ENCODE peak calls at places on chromosome 19, in nine cellular contexts. E, H, A, F, C, K, I, J and T are unnamed samples.

GRCh38 chr19:6020166-6020967 is 42.4 kb upstream of the RANBP3 start:
- DNase-seq in E (no peak), H (no peak), A (no peak), F (no peak), C (no peak), K (no peak), I (no peak), J (no peak), T (peak)

GRCh38 chr19:7862413-7862951 is 11.7 kb downstream of the PRR36 start:
- DNase-seq in E (no peak), H (peak), A (peak), F (no peak), C (peak), K (peak), I (peak), J (no peak), T (peak)

GRCh38 chr19:3243851-3244700 is 19.6 kb downstream of the CELF5 start:
- DNase-seq in E (no peak), H (peak), A (peak), F (peak), C (peak), K (peak), I (peak), J (peak), T (no peak)

GRCh38 chr19:50686310-50687032 is 33.1 kb downstream of the SHANK1 start:
- DNase-seq in E (no peak), H (no peak), A (no peak), F (no peak), C (no peak), K (no peak), I (no peak), J (no peak), T (no peak)

GRCh38 chr19:18432275-18433038 is 5.5 kb downstream of the ISYNA1 start:
- DNase-seq in E (no peak), H (no peak), A (no peak), F (no peak), C (no peak), K (no peak), I (no peak), J (no peak), T (no peak)

GRCh38 chr19:54189020-54189667 is at the start of gene MBOAT7:
- DNase-seq in E (no peak), H (no peak), A (no peak), F (no peak), C (no peak), K (no peak), I (no peak), J (no peak), T (no peak)

GRCh38 chr19:31112158-31112557 is 237.1 kb downstream of the TSHZ3 start:
- DNase-seq in E (no peak), H (no peak), A (no peak), F (no peak), C (no peak), K (no peak), I (no peak), J (no peak), T (no peak)

GRCh38 chr19:4393947-4394590 is 6.3 kb downstream of the SH3GL1 start:
- DNase-seq in E (no peak), H (no peak), A (peak), F (no peak), C (no peak), K (no peak), I (no peak), J (no peak), T (no peak)

GRCh38 chr19:39676004-39676403 is 20.3 kb downstream of the LGALS16 start:
- DNase-seq in E (no peak), H (no peak), A (no peak), F (no peak), C (no peak), K (no peak), I (no peak), J (no peak), T (no peak)

GRCh38 chr19:6060600-6061391 is 49.5 kb downstream of the RFX2 start:
- DNase-seq in E (no peak), H (no peak), A (peak), F (peak), C (peak), K (no peak), I (no peak), J (peak), T (no peak)

GRCh38 chr19:1768248-1768647 is 14.9 kb downstream of the ONECUT3 start:
- DNase-seq in E (no peak), H (peak), A (peak), F (no peak), C (no peak), K (no peak), I (no peak), J (no peak), T (peak)

GRCh38 chr19:50706387-50706786 is 13.2 kb downstream of the SHANK1 start:
- DNase-seq in E (no peak), H (no peak), A (no peak), F (no peak), C (no peak), K (no peak), I (no peak), J (no peak), T (no peak)

GRCh38 chr19:30785728-30786127 is 413.5 kb downstream of the ZNF536 start:
- DNase-seq in E (peak), H (peak), A (peak), F (no peak), C (no peak), K (no peak), I (no peak), J (no peak), T (no peak)

GRCh38 chr19:58089846-58090245 is 8.2 kb downstream of the ZSCAN18 start:
- DNase-seq in E (no peak), H (no peak), A (no peak), F (no peak), C (no peak), K (no peak), I (no peak), J (no peak), T (no peak)

GRCh38 chr19:45362291-45362690 is 8.1 kb downstream of the ERCC2 start:
- DNase-seq in E (no peak), H (no peak), A (no peak), F (no peak), C (no peak), K (no peak), I (no peak), J (no peak), T (no peak)

GRCh38 chr19:49506575-49507105 is 5.8 kb upstream of the FCGRT start:
- DNase-seq in E (no peak), H (peak), A (peak), F (peak), C (peak), K (no peak), I (peak), J (peak), T (peak)

GRCh38 chr19:48608798-48609263 is 2.3 kb downstream of the SPACA4 start:
- DNase-seq in E (no peak), H (peak), A (peak), F (peak), C (no peak), K (no peak), I (peak), J (peak), T (peak)

GRCh38 chr19:3360494-3361383 is 5.6 kb upstream of the NFIC start:
- DNase-seq in E (peak), H (peak), A (peak), F (peak), C (peak), K (peak), I (peak), J (no peak), T (peak)

GRCh38 chr19:47631681-47632446 is 22.9 kb downstream of the BICRA start:
- DNase-seq in E (no peak), H (no peak), A (peak), F (no peak), C (no peak), K (no peak), I (no peak), J (no peak), T (no peak)

GRCh38 chr19:49590071-49590970 is 661 bp upstream of the PRR12 start:
- DNase-seq in E (peak), H (peak), A (peak), F (peak), C (peak), K (peak), I (peak), J (peak), T (peak)

GRCh38 chr19:38989066-38989605 is 13.6 kb upstream of the FBXO17 start:
- DNase-seq in E (no peak), H (peak), A (peak), F (no peak), C (no peak), K (no peak), I (no peak), J (peak), T (peak)

GRCh38 chr19:10747271-10747670 is 29.4 kb downstream of the DNM2 start:
- DNase-seq in E (peak), H (no peak), A (no peak), F (peak), C (no peak), K (no peak), I (no peak), J (no peak), T (peak)

GRCh38 chr19:33697766-33698165 is 76.0 kb downstream of the CHST8 start:
- DNase-seq in E (no peak), H (no peak), A (no peak), F (no peak), C (no peak), K (no peak), I (no peak), J (no peak), T (no peak)

GRCh38 chr19:1746401-1747284 is 6.7 kb upstream of the ONECUT3 start:
- DNase-seq in E (no peak), H (peak), A (peak), F (peak), C (no peak), K (no peak), I (no peak), J (peak), T (peak)

GRCh38 chr19:46609511-46610412 is 8.6 kb downstream of the CALM3 start:
- DNase-seq in E (no peak), H (no peak), A (no peak), F (no peak), C (no peak), K (no peak), I (no peak), J (no peak), T (no peak)

GRCh38 chr19:49133621-49134454 is 14.5 kb downstream of the PPFIA3 start:
- DNase-seq in E (peak), H (no peak), A (peak), F (no peak), C (peak), K (peak), I (peak), J (no peak), T (peak)

GRCh38 chr19:10517361-10517759 is at the start of gene S1PR5:
- DNase-seq in E (no peak), H (peak), A (peak), F (no peak), C (no peak), K (no peak), I (no peak), J (peak), T (peak)

GRCh38 chr19:40529093-40529954 is 47.3 kb upstream of the SHKBP1 start:
- DNase-seq in E (peak), H (peak), A (peak), F (peak), C (peak), K (peak), I (peak), J (peak), T (peak)

GRCh38 chr19:40184273-40184672 is 7.0 kb upstream of the MAP3K10 start:
- DNase-seq in E (no peak), H (no peak), A (no peak), F (no peak), C (no peak), K (no peak), I (no peak), J (no peak), T (no peak)

GRCh38 chr19:8592231-8593009 is 15.2 kb upstream of the MYO1F start:
- DNase-seq in E (peak), H (peak), A (peak), F (no peak), C (peak), K (peak), I (peak), J (peak), T (peak)

GRCh38 chr19:49120325-49120683 is 960 bp downstream of the PPFIA3 start:
- DNase-seq in E (no peak), H (no peak), A (no peak), F (no peak), C (no peak), K (no peak), I (no peak), J (no peak), T (peak)

GRCh38 chr19:35531291-35531690 is 2.0 kb upstream of the GAPDHS start:
- DNase-seq in E (no peak), H (no peak), A (no peak), F (no peak), C (no peak), K (no peak), I (no peak), J (no peak), T (peak)

GRCh38 chr19:14150041-14150769 is 13.8 kb upstream of the ASF1B start:
- DNase-seq in E (no peak), H (no peak), A (no peak), F (no peak), C (no peak), K (no peak), I (no peak), J (no peak), T (no peak)

GRCh38 chr19:46480409-46480808 is 9.0 kb upstream of the PNMA8A start:
- DNase-seq in E (no peak), H (no peak), A (peak), F (no peak), C (no peak), K (peak), I (no peak), J (no peak), T (no peak)